ENCODE peak calls at places on chromosomes 5 and 9, in nine cellular contexts. Z is germinal center; R is GM03348; E is T follicular helper cell; M is SW 1271; O is skeletal muscle cell; K is PC-9; B is HEK293T; A is stimulated activated naive CD4-positive, alpha-beta T cell. C is an unnamed sample.

GRCh38 chr5:14086261-14086660 is 56.9 kb upstream of the TRIO start:
- DNase-seq in Z (no peak), R (peak), E (no peak), M (no peak), O (no peak), K (no peak), B (no peak), A (no peak), C (no peak)

GRCh38 chr9:91047529-91047928 is 245.9 kb downstream of the SYK start:
- DNase-seq in Z (no peak), R (no peak), E (peak), M (no peak), O (no peak), K (no peak), B (no peak), A (peak), C (no peak)

GRCh38 chr5:157902440-157903116 is 43.6 kb upstream of the CLINT1 start:
- DNase-seq in Z (no peak), R (no peak), E (no peak), M (no peak), O (no peak), K (no peak), B (no peak), A (no peak), C (no peak)

GRCh38 chr9:74025402-74025894 is 471.7 kb upstream of the RORB start:
- DNase-seq in Z (no peak), R (peak), E (no peak), M (no peak), O (no peak), K (no peak), B (no peak), A (no peak), C (no peak)

GRCh38 chr5:134837530-134838181 is 8.1 kb upstream of the C5orf24 start:
- DNase-seq in Z (no peak), R (no peak), E (no peak), M (no peak), O (no peak), K (no peak), B (no peak), A (no peak), C (no peak)

GRCh38 chr5:34450338-34450737 is 205.8 kb upstream of the RAI14 start:
- DNase-seq in Z (no peak), R (no peak), E (no peak), M (no peak), O (no peak), K (no peak), B (no peak), A (no peak), C (no peak)

GRCh38 chr5:43193952-43194321 is 1.9 kb downstream of the NIM1K start:
- DNase-seq in Z (no peak), R (no peak), E (no peak), M (no peak), O (no peak), K (no peak), B (no peak), A (no peak), C (no peak)

GRCh38 chr5:171175746-171176145 is 133.3 kb upstream of the TLX3 start:
- DNase-seq in Z (no peak), R (no peak), E (no peak), M (no peak), O (no peak), K (no peak), B (no peak), A (no peak), C (no peak)

GRCh38 chr9:101311759-101312420 is 72.9 kb downstream of the BAAT start:
- DNase-seq in Z (peak), R (peak), E (no peak), M (peak), O (peak), K (no peak), B (peak), A (peak), C (peak)

GRCh38 chr5:32455311-32455710 is 10.8 kb upstream of the ZFR start:
- DNase-seq in Z (no peak), R (no peak), E (no peak), M (no peak), O (no peak), K (no peak), B (no peak), A (no peak), C (no peak)

GRCh38 chr9:96156578-96156977 is 145.4 kb downstream of the HSD17B3 start:
- DNase-seq in Z (no peak), R (no peak), E (no peak), M (no peak), O (no peak), K (no peak), B (no peak), A (no peak), C (no peak)

GRCh38 chr5:115246361-115246991 is 16.2 kb downstream of the PGGT1B start:
- DNase-seq in Z (peak), R (peak), E (no peak), M (peak), O (no peak), K (no peak), B (peak), A (peak), C (no peak)

GRCh38 chr5:34762321-34762871 is 76.6 kb upstream of the TTC23L start:
- DNase-seq in Z (no peak), R (peak), E (no peak), M (no peak), O (peak), K (no peak), B (no peak), A (no peak), C (no peak)

GRCh38 chr5:139696894-139697658 is 48.9 kb downstream of the CXXC5 start:
- DNase-seq in Z (no peak), R (peak), E (no peak), M (no peak), O (peak), K (peak), B (no peak), A (peak), C (no peak)

GRCh38 chr5:35135239-35135700 is 87.5 kb upstream of the AGXT2 start:
- DNase-seq in Z (no peak), R (no peak), E (no peak), M (no peak), O (no peak), K (no peak), B (no peak), A (no peak), C (no peak)

GRCh38 chr5:1182360-1182632 is 19.1 kb upstream of the SLC6A19 start:
- DNase-seq in Z (no peak), R (no peak), E (no peak), M (no peak), O (no peak), K (no peak), B (no peak), A (no peak), C (no peak)

GRCh38 chr5:80559244-80559643 is 10.8 kb downstream of the ANKRD34B start:
- DNase-seq in Z (no peak), R (no peak), E (no peak), M (no peak), O (no peak), K (no peak), B (no peak), A (no peak), C (no peak)

GRCh38 chr5:180599981-180600553 is 8.8 kb upstream of the SCGB3A1 start:
- DNase-seq in Z (no peak), R (peak), E (no peak), M (no peak), O (no peak), K (no peak), B (no peak), A (no peak), C (no peak)

GRCh38 chr5:67998709-67999251 is 216.8 kb upstream of the PIK3R1 start:
- DNase-seq in Z (no peak), R (peak), E (no peak), M (peak), O (no peak), K (no peak), B (no peak), A (no peak), C (no peak)

GRCh38 chr5:1315018-1315708 is 20.3 kb upstream of the TERT start:
- DNase-seq in Z (no peak), R (no peak), E (peak), M (no peak), O (no peak), K (no peak), B (no peak), A (no peak), C (no peak)